ENCODE peak calls at places on chromosomes 1 and 21, in four cellular contexts. H, J, I and X are unnamed samples.

GRCh38 chr1:2539312-2539907 is 9.3 kb upstream of the HES5 start:
- DNase-seq in H (no peak), J (no peak), I (no peak), X (no peak)

GRCh38 chr21:42414928-42415769 is 11.4 kb downstream of the UBASH3A start:
- DNase-seq in H (no peak), J (peak), I (no peak), X (no peak)

GRCh38 chr1:232481091-232481490 is 148.8 kb downstream of the SIPA1L2 start:
- DNase-seq in H (no peak), J (no peak), I (no peak), X (no peak)

GRCh38 chr1:113401728-113402127 is 11.4 kb downstream of the MAGI3 start:
- DNase-seq in H (no peak), J (no peak), I (no peak), X (no peak)

GRCh38 chr1:18191037-18191867 is 83.7 kb downstream of the IGSF21 start:
- DNase-seq in H (no peak), J (no peak), I (no peak), X (no peak)

GRCh38 chr1:13587256-13588030 is 3.8 kb downstream of the PDPN start:
- DNase-seq in H (no peak), J (peak), I (no peak), X (no peak)

GRCh38 chr1:91124989-91125417 is 103.2 kb upstream of the ZNF644 start:
- DNase-seq in H (no peak), J (no peak), I (no peak), X (no peak)

GRCh38 chr1:245873883-245874671 is 633.0 kb downstream of the SMYD3 start:
- DNase-seq in H (no peak), J (peak), I (no peak), X (no peak)